ENCODE peak calls at places on chromosomes 1 and 21, in five cellular contexts. X is omental fat pad, K is neural progenitor cell, U is PC-3, Q is esophagus squamous epithelium. G is an unnamed sample.
A peak's percentile ranks its signal among the peaks of the same experiment; 100 is the strongest.

GRCh38 chr1:198496216-198497143 is 44.0 kb downstream of the ATP6V1G3 start:
- DNase-seq in X (no peak), K (no peak), U (peak; percentile 56), Q (no peak), G (peak; percentile 74)

GRCh38 chr1:150513275-150513885 is 2.2 kb upstream of the FALEC start:
- DNase-seq in X (no peak), K (no peak), U (no peak), Q (no peak), G (peak; percentile 32)

GRCh38 chr21:41819236-41819855 is 52.5 kb upstream of the RIPK4 start:
- DNase-seq in X (no peak), K (no peak), U (no peak), Q (no peak), G (no peak)

GRCh38 chr1:230191079-230191478 is 124.0 kb downstream of the GALNT2 start:
- DNase-seq in X (no peak), K (no peak), U (no peak), Q (no peak), G (no peak)

GRCh38 chr1:118136511-118136937 is 48.5 kb downstream of the SPAG17 start:
- DNase-seq in X (no peak), K (no peak), U (peak; percentile 67), Q (no peak), G (peak; percentile 75)

GRCh38 chr1:163307479-163308171 is 14.1 kb upstream of the NUF2 start:
- DNase-seq in X (no peak), K (no peak), U (peak; percentile 40), Q (no peak), G (peak; percentile 39)

GRCh38 chr1:154423303-154423987 is 18.3 kb downstream of the IL6R start:
- DNase-seq in X (no peak), K (peak; percentile 58), U (peak; percentile 79), Q (no peak), G (peak; percentile 65)

GRCh38 chr1:163932901-163933300 is 611.1 kb downstream of the NUF2 start:
- DNase-seq in X (no peak), K (no peak), U (no peak), Q (no peak), G (no peak)

GRCh38 chr1:95117207-95118018 is at the start of gene TLCD4:
- DNase-seq in X (no peak), K (peak; percentile 89), U (peak; percentile 78), Q (no peak), G (peak; percentile 66)

GRCh38 chr1:47812848-47813508 is 184.2 kb downstream of the TRABD2B start:
- DNase-seq in X (no peak), K (no peak), U (no peak), Q (no peak), G (no peak)

GRCh38 chr1:185969524-185969991 is 235.4 kb downstream of the HMCN1 start:
- DNase-seq in X (no peak), K (no peak), U (peak; percentile 48), Q (no peak), G (no peak)

GRCh38 chr1:19396280-19396679 is 84.2 kb downstream of the SLC66A1 start:
- DNase-seq in X (no peak), K (no peak), U (no peak), Q (no peak), G (no peak)

GRCh38 chr1:19397217-19397945 is 85.3 kb downstream of the SLC66A1 start:
- DNase-seq in X (no peak), K (no peak), U (no peak), Q (no peak), G (no peak)

GRCh38 chr1:19398309-19398760 is 86.2 kb downstream of the SLC66A1 start:
- DNase-seq in X (no peak), K (no peak), U (peak; percentile 55), Q (no peak), G (peak; percentile 29)

GRCh38 chr1:19393051-19393450 is 80.9 kb downstream of the SLC66A1 start:
- DNase-seq in X (no peak), K (no peak), U (no peak), Q (no peak), G (no peak)

GRCh38 chr1:19395678-19396192 is 83.6 kb downstream of the SLC66A1 start:
- DNase-seq in X (no peak), K (peak; percentile 40), U (peak; percentile 53), Q (no peak), G (peak; percentile 50)
- TF ChIP-seq CTCF in X (no peak), K (no peak), U (no peak), Q (no peak), G (no peak)

DNA sequence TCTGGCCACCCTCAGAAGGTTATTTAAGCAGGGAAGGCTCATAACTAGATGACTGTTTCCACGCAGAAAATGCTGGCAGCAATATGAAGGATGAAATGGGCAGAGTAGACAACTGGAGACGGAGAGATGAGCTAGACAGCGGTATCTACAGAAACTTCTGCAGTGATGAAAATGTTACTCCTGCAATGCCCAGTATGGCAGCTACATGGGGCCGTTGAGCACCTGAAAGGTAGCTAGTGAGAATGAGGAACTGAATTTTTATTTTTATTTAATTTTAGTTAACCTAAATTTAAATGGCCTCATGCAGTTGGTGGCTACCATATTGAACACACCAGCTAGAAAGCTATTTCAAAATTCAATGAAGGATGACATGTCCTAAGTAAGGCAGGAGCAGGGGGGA is 27.3 kb downstream of the SIPA1L2 start:
- DNase-seq in X (no peak), K (no peak), U (no peak), Q (no peak), G (no peak)
- TF ChIP-seq CTCF in X (no peak), K (peak; percentile 41), U (peak; percentile 32), Q (peak; percentile 11), G (peak; percentile 35)

GRCh38 chr21:36589352-36589971 is 109.5 kb upstream of the SIM2 start:
- DNase-seq in X (no peak), K (peak; percentile 19), U (peak; percentile 70), Q (no peak), G (peak; percentile 61)

GRCh38 chr21:36579898-36580297 is 100.0 kb upstream of the CLDN14 start:
- DNase-seq in X (no peak), K (no peak), U (no peak), Q (no peak), G (no peak)

GRCh38 chr21:36587388-36587787 is 107.5 kb upstream of the CLDN14 start:
- DNase-seq in X (no peak), K (no peak), U (peak; percentile 95), Q (no peak), G (peak; percentile 69)

GRCh38 chr21:36583591-36583990 is 103.7 kb upstream of the CLDN14 start:
- DNase-seq in X (no peak), K (no peak), U (no peak), Q (no peak), G (no peak)

GRCh38 chr21:36584980-36585940 is 105.3 kb upstream of the CLDN14 start:
- DNase-seq in X (no peak), K (no peak), U (peak; percentile 57), Q (no peak), G (no peak)
- TF ChIP-seq CTCF in X (no peak), K (no peak), U (peak; percentile 73), Q (no peak), G (no peak)

DNA sequence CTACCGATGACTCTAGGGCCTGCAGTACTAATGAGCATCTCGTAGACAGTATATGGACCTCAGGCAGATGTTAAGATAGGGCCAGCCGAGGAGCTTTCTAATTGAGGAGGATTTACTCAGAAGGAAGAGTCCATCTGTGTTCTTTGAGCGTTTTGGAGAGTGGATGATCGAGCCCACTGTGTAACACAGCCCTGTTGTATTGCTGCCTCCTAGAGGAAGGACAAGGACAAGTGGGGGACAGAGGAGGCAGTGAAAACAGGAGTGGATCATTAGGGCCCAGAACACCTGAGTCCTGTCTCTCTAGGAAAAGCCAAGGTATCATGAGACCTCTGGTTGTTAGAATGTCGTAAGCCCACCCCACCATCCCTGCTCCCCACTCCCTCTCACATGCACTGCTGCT is 62.9 kb downstream of the TBX19 start:
- DNase-seq in X (no peak), K (no peak), U (peak; percentile 34), Q (no peak), G (no peak)
- TF ChIP-seq CTCF in X (no peak), K (peak; percentile 14), U (peak; percentile 65), Q (no peak), G (no peak)

GRCh38 chr1:170326221-170326620 is 180.5 kb downstream of the NTMT2 start:
- DNase-seq in X (no peak), K (no peak), U (no peak), Q (no peak), G (no peak)
- TF ChIP-seq CTCF in X (no peak), K (no peak), U (no peak), Q (no peak), G (no peak)

DNA sequence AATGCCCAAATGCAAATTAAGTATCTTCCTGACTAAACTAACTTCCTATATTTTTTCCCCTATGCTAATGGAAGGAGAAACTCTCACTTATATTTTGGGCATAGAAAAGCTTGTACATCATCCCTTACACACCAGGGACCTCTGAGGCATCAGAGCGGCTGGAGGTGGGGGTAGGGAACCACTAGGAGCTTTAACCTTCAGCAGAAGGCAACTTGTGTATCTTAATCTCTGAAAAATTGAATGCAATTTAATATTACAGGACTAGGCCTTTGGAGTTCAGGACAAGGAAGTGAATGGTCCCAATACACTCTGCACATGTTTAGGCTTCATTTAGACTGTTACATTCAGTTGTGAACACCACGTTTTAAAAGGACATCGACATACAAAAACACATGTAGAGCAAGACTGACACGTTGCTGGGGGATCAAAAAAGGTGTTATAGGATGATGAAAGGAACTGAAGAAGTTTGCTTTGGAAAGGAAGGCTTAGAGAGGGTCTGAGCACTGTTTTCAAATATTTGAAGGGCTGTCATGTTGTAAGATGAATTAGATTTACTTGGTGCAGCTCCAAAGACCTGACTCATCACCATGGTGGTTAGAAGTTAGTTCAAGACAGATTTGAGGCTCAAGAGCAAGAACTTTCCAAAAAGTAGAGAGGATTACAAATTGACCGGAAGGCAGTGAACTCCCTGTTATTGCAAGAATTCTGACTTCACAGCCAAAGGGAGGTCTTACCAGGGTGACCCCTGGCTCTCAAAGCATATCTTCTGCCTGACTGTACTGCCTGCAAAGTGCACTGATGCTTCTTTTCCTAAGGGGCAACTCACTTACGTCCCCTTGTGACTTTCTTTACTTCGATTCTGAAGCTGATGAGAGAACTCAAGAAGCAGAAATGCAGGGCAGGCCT is 86.1 kb downstream of the NAV1 start:
- DNase-seq in X (no peak), K (no peak), U (peak; percentile 18), Q (no peak), G (peak; percentile 94)
- TF ChIP-seq CTCF in X (no peak), K (no peak), U (no peak), Q (no peak), G (no peak)

GRCh38 chr1:227786673-227787512 is 28.6 kb upstream of the PRSS38 start:
- DNase-seq in X (peak; percentile 22), K (no peak), U (no peak), Q (no peak), G (no peak)
- TF ChIP-seq CTCF in X (no peak), K (no peak), U (no peak), Q (no peak), G (no peak)

DNA sequence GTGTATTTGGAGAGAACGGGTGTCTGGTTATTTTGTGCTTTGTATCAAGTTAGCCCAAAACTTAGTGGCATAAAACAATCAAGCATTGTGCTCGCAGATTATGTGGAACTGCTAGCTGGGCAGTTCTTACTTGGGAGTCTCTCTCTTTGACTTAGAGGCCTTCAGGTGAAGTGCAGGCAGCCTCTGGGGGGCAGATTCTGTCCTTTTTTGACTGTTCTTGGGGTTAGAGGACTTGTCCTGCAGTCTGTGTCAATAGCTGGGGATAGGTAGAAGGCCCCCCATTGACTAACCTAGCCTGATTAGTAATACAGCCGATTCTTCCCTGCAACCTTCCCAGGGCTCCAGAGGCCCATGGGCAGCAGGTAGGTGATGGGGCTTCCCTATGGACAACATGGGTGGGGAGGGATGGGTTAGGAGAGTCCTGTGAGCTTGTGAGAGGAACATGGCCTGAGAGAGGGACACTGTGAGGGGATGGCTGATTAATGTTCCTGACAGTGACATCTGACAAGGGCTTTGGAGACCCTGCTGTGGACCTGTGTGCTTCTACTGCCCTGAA is 37.2 kb upstream of the ACOT11 start:
- DNase-seq in X (no peak), K (no peak), U (no peak), Q (no peak), G (no peak)
- TF ChIP-seq CTCF in X (no peak), K (no peak), U (no peak), Q (no peak), G (no peak)

GRCh38 chr1:206761369-206761768 is 9.2 kb upstream of the IL19 start:
- DNase-seq in X (no peak), K (peak; percentile 27), U (no peak), Q (no peak), G (no peak)
- TF ChIP-seq CTCF in X (no peak), K (peak; percentile 32), U (peak; percentile 40), Q (no peak), G (no peak)

G was measured in MCF 10A.